ENCODE peak calls at places on chromosomes 2 and 18, in seven cellular contexts. P is neural progenitor cell, F is PC-3, G is GM23338, J is GM23248, C is mesendoderm, Z is K562. L is an unnamed sample.

GRCh38 chr2:110904410-110905148 is 172.2 kb downstream of the ACOXL start:
- DNase-seq in G (peak; percentile 54), C (no peak), J (no peak), F (no peak), P (peak; percentile 32), Z (no peak), L (no peak)

GRCh38 chr2:66362651-66363050 is 72.3 kb upstream of the MEIS1 start:
- DNase-seq in J (no peak), C (peak; percentile 24), G (no peak), F (no peak), P (peak; percentile 92), Z (no peak), L (no peak)

GRCh38 chr2:123495241-123495640 is 529.8 kb upstream of the CNTNAP5 start:
- DNase-seq in Z (no peak), G (no peak), C (no peak), J (no peak), F (peak; percentile 86), P (no peak), L (no peak)

GRCh38 chr2:397561-398325 is 109.9 kb upstream of the ALKAL2 start:
- DNase-seq in Z (no peak), J (no peak), P (no peak), G (no peak), F (no peak), C (no peak), L (no peak)

GRCh38 chr2:40371525-40372277 is 80.2 kb downstream of the SLC8A1 start:
- DNase-seq in Z (no peak), G (peak; percentile 57), P (peak; percentile 69), F (peak; percentile 61), C (peak; percentile 81), J (peak; percentile 91), L (peak; percentile 37)

GRCh38 chr2:20543579-20543887 is 96.7 kb downstream of the RHOB start:
- DNase-seq in F (no peak), J (no peak), Z (no peak), P (no peak), G (no peak), C (no peak), L (no peak)

GRCh38 chr2:175062787-175063585 is 57.8 kb upstream of the CHN1 start:
- DNase-seq in G (peak; percentile 58), C (peak; percentile 55), Z (no peak), J (no peak), P (no peak), F (peak; percentile 19), L (peak; percentile 40)

GRCh38 chr2:28392297-28393114 is at the start of gene FOSL2:
- DNase-seq in C (peak; percentile 100), F (peak; percentile 99), P (peak; percentile 93), J (peak; percentile 99), G (peak; percentile 95), Z (peak; percentile 93), L (peak; percentile 96)

GRCh38 chr2:72992734-72993102 is 75.4 kb downstream of the EMX1 start:
- DNase-seq in Z (no peak), P (no peak), G (no peak), C (no peak), J (no peak), F (no peak), L (no peak)

GRCh38 chr18:3493501-3494244 is 43.7 kb downstream of the TGIF1 start:
- DNase-seq in G (no peak), Z (no peak), P (peak; percentile 30), C (peak; percentile 33), J (no peak), F (no peak), L (no peak)

GRCh38 chr2:178413472-178414265 is 37.3 kb downstream of the PRKRA start:
- DNase-seq in P (peak; percentile 89), F (peak; percentile 71), G (peak; percentile 86), Z (peak; percentile 71), J (peak; percentile 89), C (peak; percentile 92), L (peak; percentile 85)

GRCh38 chr2:137507237-137507636 is 457.0 kb upstream of the HNMT start:
- DNase-seq in F (no peak), C (no peak), P (no peak), Z (no peak), G (no peak), J (no peak), L (no peak)

GRCh38 chr2:144495227-144495933 is 24.5 kb downstream of the ZEB2 start:
- DNase-seq in P (no peak), G (no peak), Z (no peak), F (no peak), C (no peak), J (peak; percentile 40), L (no peak)

GRCh38 chr2:233928594-233929351 is 11.6 kb downstream of the TRPM8 start:
- DNase-seq in G (peak; percentile 76), J (peak; percentile 37), C (peak; percentile 38), P (peak; percentile 70), F (peak; percentile 56), Z (peak; percentile 27), L (peak; percentile 48)

GRCh38 chr2:12709207-12709522 is 7.6 kb upstream of the TRIB2 start:
- DNase-seq in J (no peak), F (peak; percentile 28), G (no peak), C (no peak), Z (no peak), P (no peak), L (no peak)

GRCh38 chr18:65523461-65523860 is 227.4 kb upstream of the CDH7 start:
- DNase-seq in G (peak; percentile 68), C (peak; percentile 56), J (no peak), Z (no peak), P (peak; percentile 27), F (no peak), L (peak; percentile 66)

GRCh38 chr2:165056585-165056984 is 101.3 kb upstream of the SLC38A11 start:
- DNase-seq in J (no peak), F (no peak), G (no peak), P (no peak), C (no peak), Z (no peak), L (no peak)

GRCh38 chr2:207725815-207726578 is 14.6 kb downstream of the CCNYL1 start:
- DNase-seq in C (no peak), G (no peak), F (peak; percentile 35), P (no peak), J (no peak), Z (no peak), L (no peak)

GRCh38 chr2:207724113-207724512 is 12.7 kb downstream of the CCNYL1 start:
- DNase-seq in F (no peak), P (no peak), Z (no peak), C (no peak), G (no peak), J (no peak), L (no peak)

GRCh38 chr2:207731138-207731537 is 19.7 kb downstream of the CCNYL1 start:
- DNase-seq in G (no peak), F (no peak), P (no peak), C (no peak), J (no peak), Z (no peak), L (no peak)

GRCh38 chr2:207729465-207729998 is 18.1 kb downstream of the CCNYL1 start:
- DNase-seq in P (no peak), F (no peak), G (peak; percentile 61), C (peak; percentile 14), J (no peak), Z (no peak), L (no peak)

DNA sequence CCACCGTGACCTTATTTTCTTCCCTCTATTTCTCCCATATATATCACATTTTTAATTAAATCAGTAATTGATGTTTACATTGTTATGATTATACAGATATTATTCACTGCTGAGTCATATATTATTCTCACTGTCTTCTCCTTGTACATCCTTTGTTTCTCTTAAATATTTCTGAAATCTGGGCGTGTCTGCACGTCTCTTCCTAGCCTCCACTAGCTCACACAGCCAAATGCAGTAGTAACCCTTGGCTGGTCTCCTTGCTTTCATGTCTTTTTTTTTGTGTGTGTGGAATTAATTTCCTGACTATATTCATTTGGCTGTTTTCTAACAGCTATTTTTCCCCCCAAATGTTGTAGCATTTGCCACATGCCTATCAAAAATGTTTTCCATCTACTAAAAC is 15.8 kb downstream of the CCNYL1 start:
- DNase-seq in J (peak; percentile 75), G (no peak), Z (no peak), C (no peak), P (no peak), F (peak; percentile 39), L (no peak)
- H3K79me2 ChIP-seq in J (peaks cover 12% of the 10 kb centered on the region), G (peaks cover 32% of the 10 kb centered on the region), Z (no peaks in the 10 kb centered on the region), C (no peaks in the 10 kb centered on the region), P (peaks cover 21% of the 10 kb centered on the region), F (peaks cover 28% of the 10 kb centered on the region), L (no peaks in the 10 kb centered on the region)

GRCh38 chr2:120034027-120034426 is 21.1 kb downstream of the EPB41L5 start:
- DNase-seq in C (no peak), G (no peak), F (no peak), P (no peak), Z (no peak), J (no peak), L (no peak)
- H3K79me2 ChIP-seq in C (no peaks in the 10 kb centered on the region), G (peaks cover 51% of the 10 kb centered on the region), F (no peaks in the 10 kb centered on the region), P (peaks cover 39% of the 10 kb centered on the region), Z (no peaks in the 10 kb centered on the region), J (no peaks in the 10 kb centered on the region), L (no peaks in the 10 kb centered on the region)

DNA sequence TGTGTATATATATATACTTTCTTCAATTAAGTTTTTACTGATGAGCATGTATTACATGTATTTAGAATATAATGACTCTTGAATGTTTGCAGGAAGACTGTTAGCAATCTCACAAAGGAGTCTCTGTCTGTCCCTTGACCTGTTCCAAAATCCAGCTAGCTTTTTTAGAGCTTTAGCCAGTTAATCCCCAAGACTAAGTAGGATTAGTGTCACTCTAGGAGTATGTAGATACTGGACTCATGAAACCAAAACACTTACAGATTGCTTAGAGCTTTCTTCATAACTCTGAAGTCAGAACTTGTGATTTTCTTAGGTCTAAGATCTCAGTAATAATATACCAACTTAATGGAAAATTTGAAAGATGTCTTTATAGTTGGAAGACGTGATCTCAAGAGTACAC is 2.2 kb downstream of the UBXN4 start:
- DNase-seq in C (no peak), F (no peak), J (peak; percentile 14), P (peak; percentile 72), G (no peak), Z (no peak), L (no peak)
- H3K79me2 ChIP-seq in C (peaks cover 34% of the 10 kb centered on the region), F (peaks cover 65% of the 10 kb centered on the region), J (peaks cover 70% of the 10 kb centered on the region), P (peaks cover 68% of the 10 kb centered on the region), G (peaks cover 58% of the 10 kb centered on the region), Z (peaks cover 56% of the 10 kb centered on the region), L (peaks cover 18% of the 10 kb centered on the region)

GRCh38 chr18:68703326-68703725 is 11.6 kb downstream of the TMX3 start:
- DNase-seq in Z (no peak), J (no peak), F (no peak), C (peak; percentile 14), G (no peak), P (no peak), L (no peak)
- H3K79me2 ChIP-seq in Z (peaks cover 18% of the 10 kb centered on the region), J (peaks cover 92% of the 10 kb centered on the region), F (peaks cover 39% of the 10 kb centered on the region), C (peaks cover 2% of the 10 kb centered on the region), G (peaks cover 80% of the 10 kb centered on the region), P (peaks cover 78% of the 10 kb centered on the region), L (no peaks in the 10 kb centered on the region)

GRCh38 chr2:239278941-239279365 is 121.9 kb downstream of the HDAC4 start:
- DNase-seq in J (peak; percentile 80), Z (no peak), F (peak; percentile 29), P (no peak), G (no peak), C (no peak), L (no peak)
- H3K79me2 ChIP-seq in J (peaks cover 12% of the 10 kb centered on the region), Z (peaks cover 57% of the 10 kb centered on the region), F (peaks cover 45% of the 10 kb centered on the region), P (peaks cover 77% of the 10 kb centered on the region), G (peaks cover 58% of the 10 kb centered on the region), C (peaks cover 9% of the 10 kb centered on the region), L (peaks cover 3% of the 10 kb centered on the region)

DNA sequence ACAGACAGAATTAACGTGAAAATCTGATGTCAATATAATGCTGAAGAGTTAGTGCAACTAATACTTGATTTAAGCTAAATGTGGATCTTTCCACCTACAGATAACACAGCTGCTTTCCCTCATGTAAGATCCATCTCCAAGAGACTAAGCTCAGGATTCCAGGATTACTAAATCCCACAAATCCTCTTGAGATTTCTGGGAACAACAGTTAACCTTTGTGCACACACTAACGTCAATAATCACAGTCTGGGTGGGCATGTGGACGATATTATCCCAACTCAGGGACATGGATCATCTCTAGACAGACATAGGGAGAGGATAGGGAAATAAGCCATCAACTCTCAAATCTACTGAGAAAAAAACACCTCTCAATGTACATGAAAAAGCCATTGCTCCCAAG is 432.6 kb downstream of the SATB2 start:
- DNase-seq in F (no peak), J (no peak), G (no peak), C (no peak), Z (no peak), P (peak; percentile 6), L (no peak)
- H3K79me2 ChIP-seq in F (no peaks in the 10 kb centered on the region), J (no peaks in the 10 kb centered on the region), G (no peaks in the 10 kb centered on the region), C (no peaks in the 10 kb centered on the region), Z (no peaks in the 10 kb centered on the region), P (no peaks in the 10 kb centered on the region), L (no peaks in the 10 kb centered on the region)